ENCODE peak calls at places on chromosomes 7 and 10, in eight cellular contexts. M is tibial artery; C is putamen; P is activated CD4-positive, CD25-positive, alpha-beta regulatory T cell treated with anti-CD3 and anti-CD28 coated beads, Interleukin-2, amount 50 U/mL, for 16 hours; X is activated T-cell treated with anti-CD3 and anti-CD28 coated beads for 24 hours; S is mucosa of gallbladder; B is CD8-positive, alpha-beta memory T cell; E is posterior cingulate gyrus. N is an unnamed sample.

GRCh38 chr7:34747842-34748241 is 89.8 kb downstream of the NPSR1 start:
- DNase-seq in C (no peak), M (no peak), E (no peak), P (no peak), X (no peak), B (no peak), S (peak; percentile 21), N (no peak)

GRCh38 chr7:4794591-4795350 is 19.3 kb downstream of the AP5Z1 start:
- DNase-seq in S (no peak), P (no peak), C (no peak), M (no peak), E (no peak), X (no peak), B (no peak), N (no peak)

GRCh38 chr10:23522345-23522744 is 83.5 kb downstream of the OTUD1 start:
- DNase-seq in X (no peak), S (no peak), M (no peak), C (no peak), B (no peak), P (no peak), E (no peak), N (no peak)

GRCh38 chr7:18520450-18521235 is 25.1 kb downstream of the HDAC9 start:
- DNase-seq in B (no peak), P (no peak), M (no peak), C (no peak), E (no peak), S (no peak), X (no peak), N (no peak)

GRCh38 chr10:68367121-68367520 is 34.4 kb upstream of the PBLD start:
- DNase-seq in B (no peak), C (no peak), M (no peak), E (no peak), S (no peak), P (no peak), X (no peak), N (no peak)

GRCh38 chr10:124165311-124165710 is 71.9 kb upstream of the CHST15 start:
- DNase-seq in E (peak; percentile 54), B (no peak), S (no peak), C (no peak), X (no peak), M (no peak), P (no peak), N (no peak)

GRCh38 chr7:137992738-137993394 is 9.0 kb downstream of the CREB3L2 start:
- DNase-seq in M (peak; percentile 85), P (no peak), X (no peak), E (no peak), S (peak; percentile 57), C (no peak), B (no peak), N (no peak)

GRCh38 chr10:1737222-1738061 is at the start of gene ADARB2:
- DNase-seq in E (peak; percentile 97), B (no peak), C (peak; percentile 76), M (no peak), X (no peak), P (no peak), S (peak; percentile 52), N (peak; percentile 78)

GRCh38 chr10:114367676-114368391 is 36.5 kb downstream of the AFAP1L2 start:
- DNase-seq in P (no peak), S (no peak), C (no peak), X (no peak), M (no peak), B (no peak), E (no peak), N (no peak)

GRCh38 chr7:18873674-18874341 is 243.6 kb downstream of the TWIST1 start:
- DNase-seq in M (no peak), X (no peak), P (no peak), E (no peak), B (no peak), S (no peak), C (no peak), N (no peak)

N was measured in midbrain.